ENCODE peak calls at places on chromosome 20, in six cellular contexts. Z, X, Q, A, W and I are unnamed samples.

GRCh38 chr20:39800548-39800947 is 838.4 kb downstream of the DHX35 start:
- DNase-seq in Q (no peak), X (no peak), A (no peak), W (no peak), Z (peak; percentile 77), I (no peak)

GRCh38 chr20:63782051-63782471 is 42.5 kb downstream of the SLC2A4RG start:
- DNase-seq in W (no peak), Q (no peak), X (no peak), A (peak; percentile 32), Z (no peak), I (peak; percentile 29)

GRCh38 chr20:44287272-44288097 is 23.5 kb downstream of the FITM2 start:
- DNase-seq in Q (no peak), W (no peak), Z (peak; percentile 36), A (no peak), X (no peak), I (no peak)

GRCh38 chr20:46438156-46438750 is 31.8 kb upstream of the ELMO2 start:
- DNase-seq in A (no peak), W (no peak), X (no peak), Z (peak; percentile 52), Q (no peak), I (no peak)

GRCh38 chr20:24495266-24495665 is 25.8 kb downstream of the SYNDIG1 start:
- DNase-seq in Z (no peak), A (no peak), W (no peak), Q (no peak), X (no peak), I (no peak)

GRCh38 chr20:64057628-64058498 is 5.1 kb upstream of the TCEA2 start:
- DNase-seq in Q (no peak), X (no peak), W (peak; percentile 68), Z (peak; percentile 61), A (peak; percentile 93), I (peak; percentile 82)

GRCh38 chr20:40678286-40678835 is 10.7 kb downstream of the MAFB start:
- DNase-seq in W (no peak), A (no peak), X (no peak), Z (no peak), Q (no peak), I (no peak)

GRCh38 chr20:25136643-25137559 is 55.0 kb upstream of the VSX1 start:
- DNase-seq in Z (peak; percentile 87), X (no peak), W (no peak), Q (no peak), A (no peak), I (no peak)

GRCh38 chr20:37220255-37220654 is 40.9 kb upstream of the MROH8 start:
- DNase-seq in W (no peak), X (no peak), Z (no peak), A (no peak), Q (no peak), I (no peak)

GRCh38 chr20:5268449-5268848 is 48.3 kb downstream of the PROKR2 start:
- DNase-seq in A (no peak), Z (no peak), X (no peak), W (no peak), Q (no peak), I (no peak)